ENCODE peak calls at places on chromosome 4, in nine cellular contexts. One of them, this sample, is unnamed.

GRCh38 chr4:76447326-76447954 is 12.4 kb downstream of the SHROOM3 start:
- DNase-seq in stimulated activated effector memory CD8-positive, alpha-beta T cell treated with anti-CD3 and anti-CD28 coated beads, Interleukin-12 subunit alpha, Interleukin-12 subunit beta, amount 100 ng/mL, for 72 hours: no peak
- DNase-seq in RCC 7860: no peak
- DNase-seq in activated CD8-positive, alpha-beta memory T cell treated with anti-CD3 and anti-CD28 coated beads for 1 hour: no peak
- DNase-seq in H7: no peak
- DNase-seq in tibial artery: no peak
- DNase-seq in Kasumi-1: no peak
- DNase-seq in neural crest cell: no peak
- DNase-seq in Caco-2: no peak
- DNase-seq in this sample: no peak

GRCh38 chr4:154998284-154998683 is 210.2 kb upstream of the NPY2R start:
- DNase-seq in Kasumi-1: no peak
- DNase-seq in activated CD8-positive, alpha-beta memory T cell treated with anti-CD3 and anti-CD28 coated beads for 1 hour: no peak
- DNase-seq in tibial artery: no peak
- DNase-seq in neural crest cell: no peak
- DNase-seq in Caco-2: no peak
- DNase-seq in H7: no peak
- DNase-seq in stimulated activated effector memory CD8-positive, alpha-beta T cell treated with anti-CD3 and anti-CD28 coated beads, Interleukin-12 subunit alpha, Interleukin-12 subunit beta, amount 100 ng/mL, for 72 hours: no peak
- DNase-seq in RCC 7860: no peak
- DNase-seq in this sample: no peak

GRCh38 chr4:54971474-54971950 is 153.9 kb downstream of the KDR start:
- DNase-seq in stimulated activated effector memory CD8-positive, alpha-beta T cell treated with anti-CD3 and anti-CD28 coated beads, Interleukin-12 subunit alpha, Interleukin-12 subunit beta, amount 100 ng/mL, for 72 hours: no peak
- DNase-seq in tibial artery: no peak
- DNase-seq in Caco-2: peak; percentile 42
- DNase-seq in RCC 7860: peak; percentile 52
- DNase-seq in H7: peak; percentile 38
- DNase-seq in Kasumi-1: peak; percentile 100
- DNase-seq in neural crest cell: no peak
- DNase-seq in activated CD8-positive, alpha-beta memory T cell treated with anti-CD3 and anti-CD28 coated beads for 1 hour: no peak
- DNase-seq in this sample: peak; percentile 60

GRCh38 chr4:67052981-67053380 is 492.3 kb downstream of the CENPC start:
- DNase-seq in stimulated activated effector memory CD8-positive, alpha-beta T cell treated with anti-CD3 and anti-CD28 coated beads, Interleukin-12 subunit alpha, Interleukin-12 subunit beta, amount 100 ng/mL, for 72 hours: no peak
- DNase-seq in H7: no peak
- DNase-seq in Caco-2: no peak
- DNase-seq in activated CD8-positive, alpha-beta memory T cell treated with anti-CD3 and anti-CD28 coated beads for 1 hour: no peak
- DNase-seq in Kasumi-1: no peak
- DNase-seq in RCC 7860: no peak
- DNase-seq in tibial artery: no peak
- DNase-seq in neural crest cell: no peak
- DNase-seq in this sample: no peak

GRCh38 chr4:60201052-60201673 is 999.0 kb upstream of the ADGRL3 start:
- DNase-seq in RCC 7860: peak; percentile 17
- DNase-seq in stimulated activated effector memory CD8-positive, alpha-beta T cell treated with anti-CD3 and anti-CD28 coated beads, Interleukin-12 subunit alpha, Interleukin-12 subunit beta, amount 100 ng/mL, for 72 hours: no peak
- DNase-seq in Kasumi-1: peak; percentile 94
- DNase-seq in activated CD8-positive, alpha-beta memory T cell treated with anti-CD3 and anti-CD28 coated beads for 1 hour: no peak
- DNase-seq in neural crest cell: peak; percentile 74
- DNase-seq in Caco-2: peak; percentile 64
- DNase-seq in tibial artery: no peak
- DNase-seq in H7: peak; percentile 13
- DNase-seq in this sample: peak; percentile 66

GRCh38 chr4:107843394-107843793 is 18.7 kb downstream of the SGMS2 start:
- DNase-seq in activated CD8-positive, alpha-beta memory T cell treated with anti-CD3 and anti-CD28 coated beads for 1 hour: no peak
- DNase-seq in RCC 7860: no peak
- DNase-seq in tibial artery: no peak
- DNase-seq in H7: no peak
- DNase-seq in Caco-2: no peak
- DNase-seq in stimulated activated effector memory CD8-positive, alpha-beta T cell treated with anti-CD3 and anti-CD28 coated beads, Interleukin-12 subunit alpha, Interleukin-12 subunit beta, amount 100 ng/mL, for 72 hours: no peak
- DNase-seq in neural crest cell: no peak
- DNase-seq in Kasumi-1: no peak
- DNase-seq in this sample: no peak

GRCh38 chr4:158182736-158183135 is 9.9 kb upstream of the GASK1B start:
- DNase-seq in tibial artery: no peak
- DNase-seq in RCC 7860: no peak
- DNase-seq in activated CD8-positive, alpha-beta memory T cell treated with anti-CD3 and anti-CD28 coated beads for 1 hour: no peak
- DNase-seq in stimulated activated effector memory CD8-positive, alpha-beta T cell treated with anti-CD3 and anti-CD28 coated beads, Interleukin-12 subunit alpha, Interleukin-12 subunit beta, amount 100 ng/mL, for 72 hours: no peak
- DNase-seq in Caco-2: no peak
- DNase-seq in H7: no peak
- DNase-seq in Kasumi-1: no peak
- DNase-seq in neural crest cell: no peak
- DNase-seq in this sample: no peak

GRCh38 chr4:181301735-181302380 is 941.3 kb upstream of the TENM3 start:
- DNase-seq in stimulated activated effector memory CD8-positive, alpha-beta T cell treated with anti-CD3 and anti-CD28 coated beads, Interleukin-12 subunit alpha, Interleukin-12 subunit beta, amount 100 ng/mL, for 72 hours: no peak
- DNase-seq in tibial artery: no peak
- DNase-seq in Kasumi-1: peak; percentile 70
- DNase-seq in H7: no peak
- DNase-seq in RCC 7860: no peak
- DNase-seq in Caco-2: peak; percentile 67
- DNase-seq in activated CD8-positive, alpha-beta memory T cell treated with anti-CD3 and anti-CD28 coated beads for 1 hour: no peak
- DNase-seq in neural crest cell: no peak
- DNase-seq in this sample: peak; percentile 58

GRCh38 chr4:185839204-185839712 is 27.3 kb upstream of the SORBS2 start:
- DNase-seq in tibial artery: peak; percentile 75
- DNase-seq in Kasumi-1: no peak
- DNase-seq in RCC 7860: peak; percentile 81
- DNase-seq in H7: peak; percentile 67
- DNase-seq in neural crest cell: peak; percentile 17
- DNase-seq in stimulated activated effector memory CD8-positive, alpha-beta T cell treated with anti-CD3 and anti-CD28 coated beads, Interleukin-12 subunit alpha, Interleukin-12 subunit beta, amount 100 ng/mL, for 72 hours: no peak
- DNase-seq in Caco-2: peak; percentile 24
- DNase-seq in activated CD8-positive, alpha-beta memory T cell treated with anti-CD3 and anti-CD28 coated beads for 1 hour: no peak
- DNase-seq in this sample: peak; percentile 77

GRCh38 chr4:164012396-164013027 is 518.0 kb downstream of the TMA16 start:
- DNase-seq in Kasumi-1: peak; percentile 65
- DNase-seq in neural crest cell: peak; percentile 50
- DNase-seq in Caco-2: peak; percentile 57
- DNase-seq in stimulated activated effector memory CD8-positive, alpha-beta T cell treated with anti-CD3 and anti-CD28 coated beads, Interleukin-12 subunit alpha, Interleukin-12 subunit beta, amount 100 ng/mL, for 72 hours: no peak
- DNase-seq in tibial artery: no peak
- DNase-seq in RCC 7860: no peak
- DNase-seq in activated CD8-positive, alpha-beta memory T cell treated with anti-CD3 and anti-CD28 coated beads for 1 hour: peak; percentile 7
- DNase-seq in H7: peak; percentile 10
- DNase-seq in this sample: peak; percentile 76

GRCh38 chr4:16573744-16574143 is 324.7 kb downstream of the LDB2 start:
- DNase-seq in stimulated activated effector memory CD8-positive, alpha-beta T cell treated with anti-CD3 and anti-CD28 coated beads, Interleukin-12 subunit alpha, Interleukin-12 subunit beta, amount 100 ng/mL, for 72 hours: no peak
- DNase-seq in Caco-2: no peak
- DNase-seq in tibial artery: no peak
- DNase-seq in Kasumi-1: no peak
- DNase-seq in neural crest cell: no peak
- DNase-seq in H7: no peak
- DNase-seq in RCC 7860: no peak
- DNase-seq in activated CD8-positive, alpha-beta memory T cell treated with anti-CD3 and anti-CD28 coated beads for 1 hour: no peak
- DNase-seq in this sample: no peak

GRCh38 chr4:78650106-78651021 is 98.8 kb downstream of the ANXA3 start:
- DNase-seq in Caco-2: no peak
- DNase-seq in H7: no peak
- DNase-seq in neural crest cell: no peak
- DNase-seq in activated CD8-positive, alpha-beta memory T cell treated with anti-CD3 and anti-CD28 coated beads for 1 hour: no peak
- DNase-seq in stimulated activated effector memory CD8-positive, alpha-beta T cell treated with anti-CD3 and anti-CD28 coated beads, Interleukin-12 subunit alpha, Interleukin-12 subunit beta, amount 100 ng/mL, for 72 hours: no peak
- DNase-seq in Kasumi-1: no peak
- DNase-seq in tibial artery: no peak
- DNase-seq in RCC 7860: peak; percentile 39
- DNase-seq in this sample: no peak

This sample was measured in neural progenitor cell.